ENCODE peak calls at places on chromosomes 11 and 22, in six cellular contexts. Z is AG04450, G is A549, D is breast epithelium, Q is PC-3, S is coronary artery. L is an unnamed sample.

GRCh38 chr11:10257478-10257877 is 36.5 kb downstream of the SBF2 start:
- DNase-seq in D (no peak), S (no peak), G (no peak), Z (no peak), Q (no peak), L (no peak)

GRCh38 chr22:30968015-30968923 is at the start of gene MORC2:
- DNase-seq in Q (peak; percentile 24), S (peak; percentile 84), Z (no peak), G (peak; percentile 69), D (no peak), L (no peak)

GRCh38 chr11:99489561-99489960 is 468.8 kb downstream of the CNTN5 start:
- DNase-seq in S (no peak), G (no peak), D (no peak), Q (no peak), Z (no peak), L (no peak)

GRCh38 chr22:48091060-48091650 is 1328.7 kb downstream of the TBC1D22A start:
- DNase-seq in Z (no peak), G (no peak), S (no peak), Q (no peak), D (peak; percentile 25), L (no peak)

GRCh38 chr22:44550666-44551491 is 52.8 kb upstream of the RTL6 start:
- DNase-seq in Q (peak; percentile 76), S (no peak), D (no peak), G (peak; percentile 16), Z (peak; percentile 91), L (peak; percentile 41)

GRCh38 chr11:6855971-6856542 is 6.8 kb upstream of the OR10A2 start:
- DNase-seq in D (no peak), S (no peak), Z (no peak), G (peak; percentile 3), Q (peak; percentile 73), L (peak; percentile 72)

GRCh38 chr22:23875801-23876200 is 18.1 kb downstream of the SLC2A11 start:
- DNase-seq in S (no peak), Q (no peak), G (no peak), D (no peak), Z (no peak), L (no peak)

GRCh38 chr11:11440149-11440548 is 87.1 kb upstream of the CSNK2A3 start:
- DNase-seq in G (no peak), Q (no peak), D (no peak), Z (no peak), S (no peak), L (no peak)

GRCh38 chr11:99068832-99069231 is 48.1 kb downstream of the CNTN5 start:
- DNase-seq in Q (peak; percentile 37), G (no peak), D (no peak), S (no peak), Z (no peak), L (no peak)

GRCh38 chr22:42313204-42313603 is 42.8 kb upstream of the TCF20 start:
- DNase-seq in Z (no peak), Q (no peak), S (no peak), G (no peak), D (no peak), L (no peak)

GRCh38 chr22:31728857-31729256 is 21.1 kb downstream of the PRR14L start:
- DNase-seq in S (no peak), Q (no peak), Z (no peak), G (no peak), D (no peak), L (no peak)

GRCh38 chr11:79244175-79244804 is 196.5 kb downstream of the TENM4 start:
- DNase-seq in Q (peak; percentile 87), S (peak; percentile 61), G (peak; percentile 71), Z (peak; percentile 85), D (no peak), L (peak; percentile 86)

GRCh38 chr11:45652781-45653180 is 12.6 kb downstream of the CHST1 start:
- DNase-seq in D (no peak), G (no peak), Z (no peak), Q (peak; percentile 9), S (peak; percentile 36), L (peak; percentile 14)

GRCh38 chr22:24090581-24090980 is 79.5 kb downstream of the CABIN1 start:
- DNase-seq in Z (no peak), D (no peak), Q (no peak), G (no peak), S (peak; percentile 56), L (no peak)

GRCh38 chr22:46064236-46064965 is 85.9 kb upstream of the PPARA start:
- DNase-seq in Q (peak; percentile 39), Z (no peak), D (peak; percentile 52), G (no peak), S (peak; percentile 73), L (no peak)

GRCh38 chr22:33083212-33083611 is 25.0 kb upstream of the SYN3 start:
- DNase-seq in Q (peak; percentile 17), G (no peak), Z (no peak), S (no peak), D (no peak), L (no peak)

GRCh38 chr11:111910637-111911562 is 670 bp downstream of the CRYAB start:
- DNase-seq in D (no peak), G (no peak), S (no peak), Z (no peak), Q (no peak), L (no peak)

GRCh38 chr11:67252831-67253239 is 13.4 kb upstream of the GRK2 start:
- DNase-seq in G (peak; percentile 80), Q (peak; percentile 65), S (no peak), D (no peak), Z (no peak), L (no peak)

GRCh38 chr11:14981507-14981906 is 9.4 kb upstream of the CALCA start:
- DNase-seq in S (no peak), G (no peak), Z (no peak), D (no peak), Q (no peak), L (no peak)

GRCh38 chr11:96010683-96011082 is 86.8 kb upstream of the MTMR2 start:
- DNase-seq in G (no peak), Q (no peak), D (no peak), Z (no peak), S (no peak), L (no peak)

GRCh38 chr11:75582935-75583709 is 21.1 kb downstream of the SERPINH1 start:
- DNase-seq in G (peak; percentile 53), Z (no peak), Q (peak; percentile 60), D (peak; percentile 62), S (peak; percentile 87), L (no peak)

GRCh38 chr11:134578807-134579708 is 167.0 kb upstream of the B3GAT1 start:
- DNase-seq in G (no peak), S (peak; percentile 64), Q (no peak), Z (no peak), D (peak; percentile 10), L (no peak)

GRCh38 chr11:134468081-134468668 is 56.1 kb upstream of the B3GAT1 start:
- DNase-seq in S (no peak), G (no peak), D (peak; percentile 47), Q (no peak), Z (no peak), L (no peak)

GRCh38 chr22:24095816-24096215 is 84.7 kb downstream of the CABIN1 start:
- DNase-seq in D (peak; percentile 24), Q (no peak), S (peak; percentile 22), Z (no peak), G (no peak), L (no peak)

GRCh38 chr22:46104170-46104880 is 46.0 kb upstream of the PPARA start:
- DNase-seq in Z (no peak), D (no peak), G (no peak), Q (no peak), S (no peak), L (no peak)

GRCh38 chr11:9357041-9357440 is 27.4 kb upstream of the IPO7 start:
- DNase-seq in S (no peak), G (no peak), Z (no peak), Q (no peak), D (no peak), L (no peak)

GRCh38 chr22:40714514-40714966 is 35.3 kb downstream of the MCHR1 start:
- DNase-seq in S (no peak), Z (peak; percentile 34), G (peak; percentile 78), Q (peak; percentile 60), D (no peak), L (no peak)

DNA sequence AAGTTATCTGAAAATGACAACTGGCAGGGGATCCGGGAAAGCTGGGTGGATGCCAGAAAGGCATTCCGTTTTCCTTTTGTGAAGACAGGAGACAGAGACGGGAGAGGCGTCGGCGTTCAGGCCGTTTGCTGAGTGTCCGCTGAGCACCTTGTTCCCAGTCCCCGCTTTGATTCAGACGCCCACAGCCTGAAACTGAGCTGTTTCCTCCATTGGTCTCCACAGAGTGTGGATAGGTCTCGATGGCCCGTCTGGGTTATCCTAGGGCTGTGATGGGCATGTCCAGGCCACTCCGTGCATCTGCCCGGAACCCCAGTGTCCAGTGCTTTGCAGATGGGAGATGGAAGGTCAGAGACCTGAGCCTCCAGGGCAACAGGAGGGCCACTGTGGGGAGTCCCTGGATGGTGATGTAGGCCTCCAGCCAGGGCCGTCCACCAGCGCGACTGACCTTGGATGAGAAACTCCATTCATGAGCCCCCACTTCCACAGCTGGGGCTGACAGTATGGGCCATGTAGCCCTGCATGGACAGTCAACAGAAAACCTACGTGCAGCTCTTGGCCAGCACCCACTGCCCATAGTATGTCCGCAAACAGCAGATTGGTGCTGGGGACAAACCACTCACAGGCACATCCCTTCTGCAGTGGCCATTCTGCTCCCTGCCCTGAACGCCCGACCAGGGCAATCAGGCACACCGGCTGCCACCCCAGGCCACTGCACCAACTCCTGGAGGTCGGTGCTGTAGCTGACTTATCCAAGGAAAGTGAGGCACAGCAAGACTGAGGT is 11.6 kb downstream of the MRGPRF start:
- DNase-seq in Z (no peak), S (no peak), Q (no peak), G (no peak), D (peak; percentile 52), L (no peak)
- H3K27ac ChIP-seq in Z (peak overlapping the region; percentile 68), S (peak overlapping the region; percentile 88), Q (no peak overlapping the region), G (no peak overlapping the region), D (peak overlapping the region; percentile 79), L (no peak overlapping the region)

DNA sequence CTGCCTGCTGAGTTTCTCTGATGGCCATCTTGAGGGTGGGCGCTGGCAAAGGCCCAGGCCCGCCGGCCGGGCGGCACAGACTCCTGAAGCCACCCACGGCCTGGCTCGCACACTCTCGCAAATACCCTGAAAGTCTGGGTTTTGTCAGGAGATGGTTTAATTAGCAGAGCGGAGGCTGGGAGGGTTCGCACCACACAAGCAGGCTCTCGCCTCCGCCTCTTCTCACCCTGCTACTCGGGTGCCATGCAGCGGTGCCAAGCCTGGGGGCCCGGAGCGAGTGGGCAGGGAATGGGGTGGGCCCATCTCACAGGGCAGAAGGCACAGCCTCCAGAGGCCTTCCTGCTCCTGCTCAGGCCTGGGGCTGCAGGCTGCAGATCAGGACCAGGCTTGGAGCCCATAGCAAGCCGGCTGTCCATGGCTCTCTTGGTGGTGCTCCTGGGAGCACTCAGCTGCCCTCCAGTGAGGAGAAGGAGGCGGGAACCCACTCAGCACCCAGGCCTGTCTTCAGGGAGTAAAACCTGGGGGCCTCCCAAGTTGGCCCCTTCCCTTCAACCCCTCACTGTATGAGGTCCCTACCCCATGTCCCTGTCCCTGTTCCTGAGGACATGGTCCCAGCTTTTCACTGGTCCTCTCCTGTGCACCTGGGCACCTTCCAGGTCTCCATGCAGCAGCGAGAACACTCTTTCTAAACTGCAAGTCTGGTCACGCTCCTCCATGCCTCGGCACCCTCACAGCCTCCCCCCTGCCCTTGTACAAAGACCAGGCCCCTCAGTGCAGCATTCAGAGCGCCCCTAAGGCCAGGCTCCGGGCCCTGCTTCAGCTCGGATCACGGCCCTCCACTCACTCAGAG is 62.0 kb downstream of the FLRT1 start:
- DNase-seq in G (no peak), S (no peak), Z (no peak), Q (no peak), D (no peak), L (no peak)
- H3K27ac ChIP-seq in G (peak overlapping the region; percentile 18), S (peak overlapping the region; percentile 20), Z (no peak overlapping the region), Q (no peak overlapping the region), D (no peak overlapping the region), L (no peak overlapping the region)

GRCh38 chr11:68380786-68381622 is 68.6 kb downstream of the LRP5 start:
- DNase-seq in S (no peak), D (no peak), G (peak; percentile 68), Z (no peak), Q (no peak), L (no peak)
- H3K27ac ChIP-seq in S (peak overlapping the region; percentile 91), D (peak overlapping the region; percentile 67), G (peak overlapping the region; percentile 83), Z (peak overlapping the region; percentile 47), Q (peak overlapping the region; percentile 87), L (no peak overlapping the region)

GRCh38 chr11:33296695-33297094 is 39.5 kb downstream of the HIPK3 start:
- DNase-seq in Q (no peak), D (no peak), Z (no peak), S (no peak), G (no peak), L (no peak)
- H3K27ac ChIP-seq in Q (no peak overlapping the region), D (no peak overlapping the region), Z (no peak overlapping the region), S (no peak overlapping the region), G (no peak overlapping the region), L (no peak overlapping the region)